ENCODE peak calls at places on chromosomes 4 and X, in eight cellular contexts. N is HuH-7.5, I is colonic mucosa, W is heart left ventricle, U is T-helper 17 cell, Y is NCI-H1436, K is H9, P is AG09319. J is an unnamed sample.

GRCh38 chr4:152310223-152310622 is 225.7 kb downstream of the FBXW7 start:
- DNase-seq in N (no peak), I (no peak), W (no peak), U (no peak), Y (no peak), K (peak), P (peak), J (no peak)

GRCh38 chr4:5798946-5799345 is 87.9 kb downstream of the EVC start:
- DNase-seq in N (no peak), I (no peak), W (no peak), U (no peak), Y (no peak), K (no peak), P (no peak), J (no peak)

GRCh38 chrX:77731821-77732419 is 54.1 kb downstream of the ATRX start:
- DNase-seq in N (no peak), I (no peak), W (no peak), U (no peak), Y (no peak), K (no peak), P (no peak), J (no peak)

GRCh38 chrX:124216396-124217124 is 115.9 kb upstream of the TEX13D start:
- DNase-seq in N (no peak), I (no peak), W (no peak), U (no peak), Y (no peak), K (peak), P (no peak), J (no peak)

GRCh38 chr4:152052431-152053057 is 291.7 kb upstream of the GATB start:
- DNase-seq in N (no peak), I (no peak), W (no peak), U (no peak), Y (no peak), K (no peak), P (no peak), J (no peak)

GRCh38 chr4:10075953-10076391 is 40.6 kb downstream of the WDR1 start:
- DNase-seq in N (no peak), I (no peak), W (no peak), U (peak), Y (no peak), K (no peak), P (no peak), J (no peak)

GRCh38 chrX:11787564-11787963 is 29.5 kb downstream of the MSL3 start:
- DNase-seq in N (no peak), I (peak), W (peak), U (peak), Y (no peak), K (peak), P (peak), J (peak)

GRCh38 chrX:38859602-38860001 is 58.3 kb downstream of the MID1IP1 start:
- DNase-seq in N (no peak), I (no peak), W (no peak), U (no peak), Y (no peak), K (no peak), P (no peak), J (no peak)

GRCh38 chrX:118228041-118228440 is 111.4 kb upstream of the KLHL13 start:
- DNase-seq in N (no peak), I (no peak), W (no peak), U (no peak), Y (no peak), K (no peak), P (no peak), J (no peak)

GRCh38 chrX:66622209-66622608 is 16.7 kb downstream of the EDA2R start:
- DNase-seq in N (no peak), I (no peak), W (no peak), U (no peak), Y (no peak), K (no peak), P (no peak), J (no peak)

GRCh38 chrX:44244008-44244407 is 99.5 kb downstream of the EFHC2 start:
- DNase-seq in N (no peak), I (no peak), W (no peak), U (no peak), Y (no peak), K (no peak), P (peak), J (no peak)

GRCh38 chr4:1463088-1463926 is 57.1 kb upstream of the NKX1-1 start:
- DNase-seq in N (no peak), I (no peak), W (no peak), U (no peak), Y (no peak), K (no peak), P (no peak), J (no peak)

GRCh38 chrX:140572724-140573123 is 67.9 kb upstream of the SOX3 start:
- DNase-seq in N (peak), I (peak), W (no peak), U (no peak), Y (peak), K (peak), P (no peak), J (peak)

GRCh38 chr4:158610790-158611189 is 60.9 kb downstream of the C4orf46 start:
- DNase-seq in N (no peak), I (no peak), W (no peak), U (no peak), Y (no peak), K (no peak), P (no peak), J (no peak)

GRCh38 chr4:123379392-123379791 is 17.2 kb upstream of the SPRY1 start:
- DNase-seq in N (no peak), I (no peak), W (no peak), U (no peak), Y (no peak), K (no peak), P (no peak), J (no peak)

GRCh38 chrX:55169782-55170181 is 50.4 kb upstream of the PAGE5 start:
- DNase-seq in N (no peak), I (no peak), W (no peak), U (no peak), Y (no peak), K (no peak), P (no peak), J (no peak)

GRCh38 chrX:57453901-57454300 is 137.9 kb upstream of the ZXDB start:
- DNase-seq in N (no peak), I (no peak), W (no peak), U (no peak), Y (no peak), K (peak), P (no peak), J (no peak)

GRCh38 chr4:13857397-13857796 is 229.9 kb upstream of the BOD1L1 start:
- DNase-seq in N (no peak), I (no peak), W (no peak), U (no peak), Y (no peak), K (no peak), P (no peak), J (no peak)

GRCh38 chrX:31702208-31702607 is 630.4 kb upstream of the FTHL17 start:
- DNase-seq in N (no peak), I (no peak), W (no peak), U (no peak), Y (no peak), K (no peak), P (no peak), J (no peak)

GRCh38 chrX:45557390-45557789 is 356.7 kb upstream of the DIPK2B start:
- DNase-seq in N (no peak), I (no peak), W (no peak), U (no peak), Y (no peak), K (no peak), P (no peak), J (no peak)